ENCODE peak calls at places on chromosome 2, in six cellular contexts. J, N, G, M, V and W are unnamed samples.

GRCh38 chr2:239464166-239465016 is 63.6 kb upstream of the HDAC4 start:
- DNase-seq in M (no peak), V (no peak), N (peak; percentile 64), G (no peak), J (no peak), W (no peak)

GRCh38 chr2:12120281-12121150 is 374.1 kb downstream of the LPIN1 start:
- DNase-seq in N (no peak), J (no peak), G (no peak), M (no peak), V (peak; percentile 85), W (no peak)

GRCh38 chr2:119230219-119230618 is 6.6 kb downstream of the STEAP3 start:
- DNase-seq in M (no peak), J (no peak), V (no peak), N (no peak), G (no peak), W (no peak)

GRCh38 chr2:29463181-29463900 is 348.1 kb downstream of the CLIP4 start:
- DNase-seq in N (no peak), J (no peak), V (peak; percentile 91), G (no peak), M (no peak), W (no peak)

GRCh38 chr2:196247979-196248286 is 76.6 kb upstream of the STK17B start:
- DNase-seq in V (no peak), N (no peak), G (no peak), M (no peak), J (no peak), W (no peak)

GRCh38 chr2:144027593-144027992 is 492.3 kb downstream of the ZEB2 start:
- DNase-seq in M (no peak), N (no peak), G (no peak), J (no peak), V (no peak), W (no peak)

GRCh38 chr2:11842324-11842723 is 95.9 kb downstream of the LPIN1 start:
- DNase-seq in N (no peak), M (no peak), J (no peak), G (peak; percentile 25), V (no peak), W (no peak)

GRCh38 chr2:72770879-72771461 is 54.9 kb downstream of the EXOC6B start:
- DNase-seq in J (no peak), V (peak; percentile 73), G (peak; percentile 46), N (peak; percentile 72), M (peak; percentile 40), W (peak; percentile 66)

GRCh38 chr2:29123584-29124349 is 8.6 kb downstream of the CLIP4 start:
- DNase-seq in V (peak; percentile 90), J (no peak), G (no peak), N (no peak), M (no peak), W (no peak)

GRCh38 chr2:44169155-44169898 is 652 bp downstream of the PPM1B start:
- DNase-seq in J (peak; percentile 18), G (peak; percentile 44), N (peak; percentile 70), V (peak; percentile 63), M (no peak), W (no peak)

GRCh38 chr2:62016957-62017356 is 111.5 kb downstream of the COMMD1 start:
- DNase-seq in N (no peak), V (no peak), J (no peak), M (no peak), G (no peak), W (no peak)

GRCh38 chr2:233707979-233708644 is 4.6 kb upstream of the UGT1A5 start:
- DNase-seq in M (no peak), V (peak; percentile 63), N (no peak), J (no peak), G (no peak), W (no peak)

GRCh38 chr2:134739879-134740301 is 21.1 kb upstream of the TMEM163 start:
- DNase-seq in V (peak; percentile 71), M (peak; percentile 23), G (no peak), J (peak; percentile 89), N (no peak), W (no peak)

GRCh38 chr2:68429311-68429826 is 37.7 kb downstream of the FBXO48 start:
- DNase-seq in N (no peak), M (no peak), V (no peak), J (no peak), G (no peak), W (no peak)

GRCh38 chr2:70767094-70767698 is 804 bp downstream of the ADD2 start:
- DNase-seq in V (no peak), N (no peak), G (no peak), J (no peak), M (no peak), W (peak; percentile 79)

GRCh38 chr2:97742381-97742847 is 29.0 kb downstream of the ZAP70 start:
- DNase-seq in J (no peak), M (no peak), N (no peak), G (no peak), V (peak; percentile 50), W (no peak)